ENCODE peak calls at places on chromosomes 4 and X, in six cellular contexts. J, R, I, U, K and O are unnamed samples.
A peak's percentile ranks its signal among the peaks of the same experiment; 100 is the strongest.

GRCh38 chr4:99572527-99573240 is 1.9 kb upstream of the MTTP start:
- DNase-seq in J (no peak), K (no peak), U (no peak), I (no peak), R (no peak), O (no peak)

GRCh38 chr4:115334736-115335411 is 221.5 kb upstream of the NDST4 start:
- DNase-seq in K (no peak), R (no peak), J (no peak), U (no peak), I (no peak), O (no peak)

GRCh38 chrX:122850326-122850725 is 333.8 kb upstream of the GRIA3 start:
- DNase-seq in K (no peak), J (no peak), R (no peak), U (no peak), I (no peak), O (no peak)

GRCh38 chr4:8307714-8308113 is 38.2 kb downstream of the HTRA3 start:
- DNase-seq in R (no peak), U (no peak), I (no peak), K (no peak), J (no peak), O (no peak)

GRCh38 chr4:40377462-40378385 is 42.6 kb downstream of the CHRNA9 start:
- DNase-seq in I (peak; percentile 28), U (no peak), K (no peak), R (no peak), J (no peak), O (no peak)

GRCh38 chr4:7330811-7331681 is 103.7 kb downstream of the PSAPL1 start:
- DNase-seq in I (no peak), J (no peak), U (no peak), K (no peak), R (no peak), O (no peak)

GRCh38 chrX:153981771-153982533 is 9.4 kb downstream of the TMEM187 start:
- DNase-seq in R (no peak), K (no peak), I (no peak), J (no peak), U (no peak), O (no peak)

GRCh38 chr4:182143822-182144620 is 99.2 kb upstream of the TENM3 start:
- DNase-seq in K (peak; percentile 78), J (no peak), U (peak; percentile 88), R (no peak), I (peak; percentile 68), O (no peak)

GRCh38 chr4:117755438-117755837 is 278.8 kb upstream of the NDST3 start:
- DNase-seq in I (no peak), U (no peak), R (no peak), J (no peak), K (no peak), O (no peak)
- H3K27ac ChIP-seq in I (no peak overlapping the region), U (no peak overlapping the region), R (no peak overlapping the region), J (no peak overlapping the region), K (no peak overlapping the region), O (no peak overlapping the region)

DNA sequence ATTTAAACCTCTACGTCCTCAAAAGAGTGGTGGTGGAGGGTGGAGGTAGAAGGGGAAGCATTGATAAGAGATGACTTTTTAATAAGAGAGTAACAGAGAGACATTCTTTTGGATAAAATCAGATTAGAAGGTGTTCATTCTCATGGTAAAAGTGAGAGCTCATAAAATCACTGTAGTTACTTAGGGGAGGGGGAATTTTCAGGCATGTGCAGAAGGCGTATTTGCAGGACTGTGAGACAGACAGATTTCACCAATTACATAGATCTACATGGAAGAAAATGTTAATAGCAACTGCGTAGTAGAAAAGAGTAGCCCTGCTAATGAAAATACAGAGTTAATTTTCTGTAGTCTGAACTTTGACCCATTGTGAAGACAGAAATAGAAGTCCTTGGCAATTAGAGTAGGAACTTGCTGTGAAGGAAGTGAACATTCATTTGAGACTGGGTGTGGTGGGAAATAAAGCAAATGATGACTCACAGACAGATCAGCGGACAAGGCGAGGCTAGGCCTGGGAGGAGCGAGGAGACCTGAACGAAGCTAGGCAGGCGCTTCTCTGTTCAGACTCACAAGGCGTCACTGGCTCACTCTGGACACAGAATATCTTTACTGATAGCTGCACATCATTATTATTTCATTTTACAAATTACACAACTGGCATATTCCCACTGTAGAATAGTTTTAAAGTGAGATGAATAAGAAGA is 57.2 kb upstream of the FAM9C start:
- DNase-seq in J (peak; percentile 90), R (peak; percentile 56), U (no peak), I (peak; percentile 84), K (no peak), O (no peak)
- H3K4me3 ChIP-seq in J (no peak overlapping the region), R (no peak overlapping the region), U (no peak overlapping the region), I (no peak overlapping the region), K (no peak overlapping the region), O (no peak overlapping the region)

GRCh38 chr4:999863-1000425 is 6.7 kb upstream of the SLC26A1 start:
- DNase-seq in R (no peak), I (no peak), J (no peak), U (no peak), K (no peak), O (no peak)
- H3K27me3 ChIP-seq in R (peaks cover 14% of the 10 kb centered on the region), I (peaks cover 97% of the 10 kb centered on the region), J (peaks cover 47% of the 10 kb centered on the region), U (peaks cover 100% of the 10 kb centered on the region), K (peaks cover 87% of the 10 kb centered on the region), O (peaks cover 57% of the 10 kb centered on the region)

GRCh38 chrX:9204560-9204959 is 170.6 kb upstream of the FAM9B start:
- DNase-seq in K (no peak), I (peak; percentile 2), J (no peak), R (no peak), U (no peak), O (no peak)
- H3K27ac ChIP-seq in K (no peak overlapping the region), I (no peak overlapping the region), J (no peak overlapping the region), R (no peak overlapping the region), U (no peak overlapping the region), O (no peak overlapping the region)

DNA sequence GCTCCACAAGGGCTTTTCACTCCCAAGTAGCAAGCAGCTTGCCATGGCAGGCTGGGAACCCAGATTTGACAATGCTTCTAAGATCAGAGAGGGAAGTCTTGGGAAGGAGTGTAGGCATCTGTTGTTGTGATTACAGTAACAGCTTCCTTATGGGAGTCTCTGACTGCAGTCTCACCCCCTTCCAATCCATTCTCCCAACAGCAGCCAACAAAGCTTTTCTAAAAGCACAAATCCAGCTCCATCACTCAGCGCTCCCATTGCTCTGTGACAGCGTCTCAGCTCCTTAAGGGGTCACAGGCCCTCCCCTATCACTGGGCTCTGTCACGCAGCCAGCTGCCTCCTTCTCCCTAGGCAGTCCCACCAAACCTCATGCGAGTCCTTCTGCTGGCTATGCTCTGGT is 7.1 kb downstream of the IGFBP7 start:
- DNase-seq in K (no peak), U (no peak), R (no peak), J (peak; percentile 59), I (peak; percentile 62), O (no peak)
- H3K4me3 ChIP-seq in K (no peak overlapping the region), U (no peak overlapping the region), R (no peak overlapping the region), J (no peak overlapping the region), I (no peak overlapping the region), O (no peak overlapping the region)

DNA sequence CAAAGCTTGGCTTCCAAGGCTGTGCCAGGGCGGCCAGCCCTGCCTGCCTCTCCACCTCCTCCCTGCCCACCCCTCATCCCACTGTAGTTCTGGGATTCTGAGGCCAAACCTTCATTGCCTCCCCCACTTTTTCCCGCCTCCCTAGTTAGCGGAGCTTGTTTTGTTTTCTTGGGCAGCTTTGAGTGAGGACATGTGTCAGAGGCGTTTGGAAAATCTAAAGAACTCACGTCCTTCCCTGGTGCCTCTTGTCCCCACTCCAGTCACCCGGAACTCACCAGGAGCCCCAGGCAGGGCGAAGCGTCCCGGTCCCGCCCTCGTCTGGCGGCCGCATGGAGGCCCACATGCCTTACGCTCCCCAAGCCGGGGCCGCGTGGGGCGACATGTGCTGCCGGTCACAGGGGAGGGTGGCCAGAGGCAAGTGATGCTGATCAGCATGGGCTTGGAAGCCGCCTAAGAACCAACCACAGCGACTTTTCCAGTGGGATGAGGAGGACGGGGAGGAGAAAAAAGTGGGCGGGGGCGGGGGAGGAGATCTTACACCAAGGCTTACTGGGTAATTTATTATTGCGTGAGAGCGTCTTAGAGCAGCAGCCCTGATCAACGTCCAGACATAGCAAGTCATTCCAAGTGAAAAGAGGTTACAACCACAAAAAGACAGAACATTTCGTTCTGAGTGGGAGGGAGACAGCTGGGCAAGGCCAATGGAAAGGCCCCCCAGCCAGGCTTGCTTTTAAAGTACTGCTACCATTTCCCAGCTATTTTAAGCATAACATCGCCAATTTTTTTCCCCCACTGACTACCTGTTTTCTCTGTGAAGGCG is 48.5 kb downstream of the PRPS1 start:
- DNase-seq in U (no peak), I (peak; percentile 96), K (no peak), R (peak; percentile 89), J (peak; percentile 82), O (no peak)
- H3K27me3 ChIP-seq in U (no peaks in the 10 kb centered on the region), I (no peaks in the 10 kb centered on the region), K (peaks cover 51% of the 10 kb centered on the region), R (no peaks in the 10 kb centered on the region), J (no peaks in the 10 kb centered on the region), O (no peaks in the 10 kb centered on the region)